ENCODE peak calls at places on chromosomes 11 and 22, in five cellular contexts. E, I, K, U and V are unnamed samples.
A peak's percentile ranks its signal among the peaks of the same experiment; 100 is the strongest.

GRCh38 chr22:50621948-50622722 is 5.8 kb downstream of the ARSA start:
- DNase-seq in K (peak; percentile 58), U (peak; percentile 75), I (no peak), E (no peak), V (no peak)

GRCh38 chr11:16788141-16789060 is 50.0 kb downstream of the C11orf58 start:
- DNase-seq in K (peak; percentile 99), U (peak; percentile 84), E (peak; percentile 63), I (peak; percentile 78), V (no peak)

GRCh38 chr22:45893516-45893915 is 83.4 kb downstream of the WNT7B start:
- DNase-seq in E (peak; percentile 17), K (peak; percentile 24), I (no peak), U (no peak), V (no peak)

GRCh38 chr11:120501976-120502755 is 9.4 kb upstream of the GRIK4 start:
- DNase-seq in E (no peak), K (no peak), U (no peak), I (no peak), V (no peak)

GRCh38 chr22:45235101-45235777 is 5.5 kb downstream of the KIAA0930 start:
- DNase-seq in U (peak; percentile 44), I (peak; percentile 39), K (no peak), E (no peak), V (no peak)

GRCh38 chr22:23522642-23523251 is 57.3 kb downstream of the IGLL1 start:
- DNase-seq in U (no peak), I (no peak), E (no peak), K (no peak), V (no peak)

GRCh38 chr22:27809700-27810365 is 8.3 kb upstream of the MN1 start:
- DNase-seq in U (no peak), E (no peak), K (no peak), I (no peak), V (no peak)

GRCh38 chr11:104028476-104028875 is 8.0 kb upstream of the DDI1 start:
- DNase-seq in I (no peak), E (peak; percentile 23), U (no peak), K (no peak), V (no peak)

GRCh38 chr22:23376256-23376655 is 195.9 kb downstream of the BCR start:
- DNase-seq in I (no peak), E (no peak), K (peak; percentile 39), U (peak; percentile 69), V (no peak)

GRCh38 chr22:43235445-43236400 is 48.8 kb upstream of the TTLL12 start:
- DNase-seq in I (no peak), E (no peak), K (no peak), U (no peak), V (no peak)

GRCh38 chr22:26576026-26576680 is 13.8 kb downstream of the TPST2 start:
- DNase-seq in E (peak; percentile 14), K (no peak), I (no peak), U (no peak), V (no peak)
- TF ChIP-seq CTCF in E (no peak), K (no peak), I (no peak), U (no peak), V (no peak)

GRCh38 chr11:2945757-2946287 is 16.6 kb upstream of the PHLDA2 start:
- DNase-seq in E (no peak), K (no peak), U (no peak), I (no peak), V (no peak)
- H3K4me3 ChIP-seq in E (no peak overlapping the region), K (no peak overlapping the region), U (no peak overlapping the region), I (no peak overlapping the region), V (no peak overlapping the region)

DNA sequence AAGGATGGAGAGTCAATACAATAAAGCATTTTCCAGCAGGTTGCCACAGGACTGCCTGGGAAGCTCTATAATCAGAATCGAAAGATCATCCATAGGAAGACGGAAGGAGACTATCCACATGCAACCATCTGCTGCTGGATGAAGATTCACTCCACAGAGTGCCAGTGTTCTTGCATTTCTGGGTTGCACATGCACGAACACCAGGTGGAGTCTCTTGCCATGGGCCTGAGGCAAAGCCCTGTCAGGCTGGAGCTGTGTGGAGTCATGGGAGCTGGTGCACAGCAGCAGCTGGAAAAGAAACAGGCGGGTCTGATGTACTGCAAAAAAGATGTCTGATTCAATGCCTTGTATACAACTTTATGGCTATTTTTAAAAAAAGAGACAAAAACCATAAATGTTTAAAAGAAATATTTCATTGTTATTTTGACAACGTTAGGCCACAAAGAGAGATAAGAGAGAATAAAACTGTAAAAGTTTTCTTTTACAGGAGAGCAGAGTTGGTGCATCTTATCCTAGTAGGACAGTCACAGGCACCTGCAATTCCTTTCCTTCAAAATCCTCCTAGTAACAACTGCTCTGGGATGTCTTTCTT is 12.9 kb upstream of the FAT3 start:
- DNase-seq in K (peak; percentile 58), I (peak; percentile 12), U (peak; percentile 41), E (peak; percentile 22), V (peak; percentile 14)
- TF ChIP-seq CTCF in K (peak; percentile 69), I (peak; percentile 46), U (no peak), E (peak; percentile 74), V (peak; percentile 67)

GRCh38 chr11:118180300-118180703 is 3.9 kb upstream of the SCN2B start:
- DNase-seq in U (peak; percentile 33), E (no peak), K (peak; percentile 65), I (peak; percentile 83), V (no peak)
- H3K4me3 ChIP-seq in U (no peak overlapping the region), E (no peak overlapping the region), K (no peak overlapping the region), I (no peak overlapping the region), V (no peak overlapping the region)

DNA sequence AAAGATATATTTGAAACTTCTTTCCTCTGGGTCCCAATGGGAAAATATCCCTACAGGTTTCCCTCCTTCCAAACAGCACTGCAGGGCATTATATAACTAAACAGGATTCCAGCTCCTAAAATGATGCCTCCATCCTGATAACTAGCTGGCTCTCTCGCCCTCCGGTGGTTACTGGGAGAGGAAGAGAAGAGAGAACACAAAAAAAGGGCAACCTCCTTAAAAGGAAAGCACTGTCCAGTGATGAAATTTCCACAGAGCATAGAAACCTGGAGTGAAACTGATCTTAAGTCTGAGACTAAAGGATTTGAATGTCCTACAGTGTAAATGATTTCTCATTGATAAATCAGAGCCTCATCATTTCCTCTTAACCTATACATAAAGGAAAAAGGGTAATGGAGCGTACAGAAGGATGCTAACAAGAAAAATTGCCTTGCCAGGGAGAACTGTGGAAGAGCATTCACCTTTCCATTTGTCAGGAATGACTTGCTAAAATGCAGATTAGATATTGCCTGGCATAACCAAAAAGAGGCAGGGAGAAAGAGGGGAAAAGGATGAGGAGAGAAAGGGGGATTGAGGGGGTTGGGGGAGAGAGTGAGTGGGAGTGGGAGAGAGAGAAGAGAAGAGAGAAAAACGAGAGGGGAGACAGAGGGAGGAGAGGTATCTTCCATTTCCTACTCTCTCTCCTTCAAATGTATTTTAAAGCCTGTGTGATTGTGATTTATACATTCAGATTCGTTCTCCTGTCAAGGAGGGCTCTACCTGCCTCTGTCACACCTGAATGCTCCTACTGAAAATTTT is 121.4 kb downstream of the APOL5 start:
- DNase-seq in K (peak; percentile 68), I (no peak), E (peak; percentile 35), U (peak; percentile 35), V (peak; percentile 61)
- TF ChIP-seq CTCF in K (peak; percentile 56), I (peak; percentile 55), E (peak; percentile 71), U (no peak), V (peak; percentile 62)

DNA sequence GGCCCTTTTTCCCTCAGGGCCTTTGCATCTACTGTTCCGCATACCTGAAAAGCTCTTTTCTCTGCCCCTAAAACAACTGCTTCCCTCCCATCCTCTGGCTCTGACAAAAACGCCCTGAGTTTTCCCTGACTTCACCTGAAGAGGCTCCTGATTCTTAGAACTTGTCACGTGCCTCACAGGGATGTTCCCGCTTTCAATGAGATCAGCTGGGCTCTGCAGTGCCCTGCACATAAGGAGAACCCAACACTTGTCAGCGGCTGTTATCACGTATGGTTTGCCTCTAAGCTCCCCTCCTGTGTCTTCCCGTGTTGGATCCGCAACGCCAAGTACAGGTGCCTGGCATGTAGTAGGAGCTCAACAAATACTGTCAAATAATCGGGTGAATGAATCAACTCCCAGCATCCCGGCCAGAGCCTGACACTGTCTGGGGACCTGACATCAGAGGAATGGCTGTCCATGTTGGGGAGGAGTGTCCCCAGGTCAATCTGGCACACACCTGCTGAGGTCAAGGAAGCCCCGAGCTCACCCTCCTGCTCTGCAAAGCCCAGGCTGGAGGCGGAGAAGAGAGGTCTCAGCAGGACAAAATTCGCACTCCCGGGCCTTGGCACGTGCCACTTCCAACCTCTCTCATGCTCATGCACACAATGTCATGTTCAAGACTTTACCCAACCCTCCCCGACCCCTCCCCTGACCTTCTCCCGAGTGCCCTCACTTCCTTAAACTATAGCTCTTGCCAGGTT is 4.2 kb upstream of the GRK2 start:
- DNase-seq in E (no peak), I (peak; percentile 21), U (no peak), K (no peak), V (no peak)
- H3K4me3 ChIP-seq in E (no peak overlapping the region), I (no peak overlapping the region), U (no peak overlapping the region), K (no peak overlapping the region), V (no peak overlapping the region)

DNA sequence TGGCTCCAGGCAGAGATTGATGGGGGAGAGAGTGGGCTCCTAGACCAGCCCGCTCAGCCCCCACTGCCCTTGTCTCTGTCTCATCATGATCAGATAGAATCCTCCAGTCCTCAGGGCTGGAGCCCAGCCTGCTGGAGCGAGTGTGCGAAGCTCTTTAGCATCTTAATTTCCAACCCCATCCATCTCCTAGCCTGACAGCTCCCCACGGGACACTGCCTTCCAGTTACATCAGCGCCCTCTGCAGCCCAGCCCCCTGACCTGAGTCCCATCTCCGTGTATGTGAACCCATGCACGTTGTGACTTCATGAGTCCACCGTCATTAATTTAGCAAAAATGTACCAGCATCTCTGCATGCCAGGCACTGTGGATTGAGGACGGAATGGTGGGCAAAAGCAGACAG is 2.1 kb downstream of the P2RX3 start:
- DNase-seq in E (no peak), K (peak; percentile 38), I (no peak), U (no peak), V (no peak)
- TF ChIP-seq CTCF in E (peak; percentile 46), K (no peak), I (peak; percentile 14), U (no peak), V (peak; percentile 23)

GRCh38 chr11:26186389-26186788 is 145.5 kb upstream of the ANO3 start:
- DNase-seq in U (no peak), I (no peak), K (peak; percentile 48), E (no peak), V (no peak)
- H3K4me3 ChIP-seq in U (no peak overlapping the region), I (no peak overlapping the region), K (no peak overlapping the region), E (no peak overlapping the region), V (no peak overlapping the region)